ENCODE peak calls at places on chromosomes 13 and 19, in nine cellular contexts. X, C, N, P, F, Y, D, H and A are unnamed samples.
A peak's percentile ranks its signal among the peaks of the same experiment; 100 is the strongest.

GRCh38 chr19:33008738-33009137 is 36.7 kb downstream of the FAAP24 start:
- DNase-seq in X (no peak), C (no peak), N (no peak), P (no peak), F (no peak), Y (no peak), D (no peak), H (no peak), A (no peak)

GRCh38 chr13:59203855-59204254 is 959.9 kb downstream of the DIAPH3 start:
- DNase-seq in X (no peak), C (no peak), N (no peak), P (no peak), F (no peak), Y (no peak), D (peak; percentile 49), H (no peak), A (no peak)

GRCh38 chr13:31987071-31987470 is 44.5 kb upstream of the FRY start:
- DNase-seq in X (no peak), C (no peak), N (no peak), P (no peak), F (no peak), Y (no peak), D (no peak), H (no peak), A (no peak)

GRCh38 chr19:57560049-57560491 is 407 bp upstream of the ZNF550 start:
- DNase-seq in X (no peak), C (no peak), N (no peak), P (peak; percentile 81), F (no peak), Y (no peak), D (peak; percentile 63), H (peak; percentile 23), A (peak; percentile 16)

GRCh38 chr13:40377783-40378182 is 288.7 kb downstream of the FOXO1 start:
- DNase-seq in X (no peak), C (peak; percentile 17), N (no peak), P (peak; percentile 87), F (no peak), Y (no peak), D (peak; percentile 69), H (peak; percentile 31), A (no peak)

GRCh38 chr13:101681834-101682233 is 229.4 kb downstream of the ITGBL1 start:
- DNase-seq in X (no peak), C (no peak), N (peak; percentile 5), P (peak; percentile 50), F (no peak), Y (no peak), D (no peak), H (no peak), A (no peak)

GRCh38 chr19:1763648-1764292 is 10.5 kb downstream of the ONECUT3 start:
- DNase-seq in X (no peak), C (no peak), N (no peak), P (no peak), F (no peak), Y (no peak), D (no peak), H (no peak), A (no peak)

GRCh38 chr13:100298116-100298681 is 209.3 kb downstream of the PCCA start:
- DNase-seq in X (no peak), C (no peak), N (no peak), P (no peak), F (no peak), Y (no peak), D (no peak), H (no peak), A (no peak)

GRCh38 chr13:102913924-102914628 is 68.2 kb downstream of the ERCC5 start:
- DNase-seq in X (no peak), C (no peak), N (peak; percentile 8), P (peak; percentile 55), F (no peak), Y (no peak), D (peak; percentile 67), H (peak; percentile 10), A (no peak)

GRCh38 chr13:73677041-73677589 is 457.1 kb downstream of the KLF12 start:
- DNase-seq in X (peak; percentile 2), C (peak; percentile 4), N (no peak), P (peak; percentile 11), F (no peak), Y (no peak), D (peak; percentile 74), H (no peak), A (no peak)

GRCh38 chr13:73676550-73677040 is 457.6 kb downstream of the KLF12 start:
- DNase-seq in X (no peak), C (no peak), N (no peak), P (no peak), F (no peak), Y (no peak), D (no peak), H (no peak), A (no peak)

GRCh38 chr13:73672492-73672891 is 461.7 kb downstream of the KLF12 start:
- DNase-seq in X (no peak), C (no peak), N (no peak), P (no peak), F (no peak), Y (no peak), D (peak; percentile 5), H (no peak), A (no peak)

GRCh38 chr13:73671011-73671410 is 463.2 kb downstream of the KLF12 start:
- DNase-seq in X (no peak), C (no peak), N (no peak), P (no peak), F (no peak), Y (no peak), D (no peak), H (no peak), A (no peak)

DNA sequence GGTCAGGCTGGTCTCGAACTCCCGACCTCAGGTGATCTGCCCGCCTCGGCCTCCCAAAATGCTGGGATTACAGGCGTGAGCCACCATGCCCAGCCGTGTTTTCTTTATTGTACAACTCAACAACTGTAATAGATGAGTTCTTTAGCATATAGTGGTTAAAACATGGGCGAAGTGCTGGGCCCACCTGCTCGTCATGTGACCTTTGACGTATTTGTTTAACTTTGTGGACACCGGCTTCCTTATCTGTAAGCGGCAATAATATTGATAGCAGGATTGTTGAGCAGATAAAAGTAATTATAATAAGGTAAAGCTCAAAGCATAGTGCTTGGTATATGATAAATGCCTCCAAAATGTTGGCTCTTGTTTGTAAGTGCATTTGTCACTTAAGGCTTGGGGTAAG is 460.3 kb downstream of the KLF12 start:
- DNase-seq in X (no peak), C (no peak), N (no peak), P (no peak), F (no peak), Y (no peak), D (no peak), H (no peak), A (no peak)
- TF ChIP-seq CTCF in X (no peak), C (no peak), N (no peak), P (no peak), F (no peak), Y (no peak), D (no peak), H (no peak), A (no peak)

GRCh38 chr19:27966390-27966816 is 1246.5 kb downstream of the UQCRFS1 start:
- DNase-seq in X (no peak), C (no peak), N (no peak), P (peak; percentile 27), F (no peak), Y (no peak), D (peak; percentile 26), H (no peak), A (no peak)
- TF ChIP-seq CTCF in X (peak; percentile 73), C (no peak), N (peak; percentile 76), P (peak; percentile 76), F (peak; percentile 71), Y (peak; percentile 31), D (peak; percentile 75), H (peak; percentile 53), A (peak; percentile 54)

GRCh38 chr19:6556043-6556449 is 25.2 kb downstream of the TNFSF9 start:
- DNase-seq in X (no peak), C (no peak), N (no peak), P (no peak), F (no peak), Y (no peak), D (no peak), H (no peak), A (no peak)
- TF ChIP-seq CTCF in X (no peak), C (no peak), N (no peak), P (no peak), F (no peak), Y (peak; percentile 35), D (no peak), H (no peak), A (no peak)

GRCh38 chr19:52692431-52693008 is 42.3 kb downstream of the ZNF611 start:
- DNase-seq in X (no peak), C (no peak), N (no peak), P (no peak), F (no peak), Y (no peak), D (no peak), H (no peak), A (no peak)

GRCh38 chr19:52691737-52692136 is 43.1 kb downstream of the ZNF611 start:
- DNase-seq in X (no peak), C (no peak), N (no peak), P (no peak), F (no peak), Y (no peak), D (no peak), H (no peak), A (no peak)

GRCh38 chr19:52689804-52690394 is 44.9 kb downstream of the ZNF611 start:
- DNase-seq in X (no peak), C (peak; percentile 3), N (no peak), P (no peak), F (peak; percentile 85), Y (peak; percentile 33), D (no peak), H (peak; percentile 49), A (no peak)

GRCh38 chr19:52691215-52691610 is 43.6 kb downstream of the ZNF611 start:
- DNase-seq in X (no peak), C (no peak), N (no peak), P (no peak), F (no peak), Y (no peak), D (no peak), H (peak; percentile 13), A (no peak)

DNA sequence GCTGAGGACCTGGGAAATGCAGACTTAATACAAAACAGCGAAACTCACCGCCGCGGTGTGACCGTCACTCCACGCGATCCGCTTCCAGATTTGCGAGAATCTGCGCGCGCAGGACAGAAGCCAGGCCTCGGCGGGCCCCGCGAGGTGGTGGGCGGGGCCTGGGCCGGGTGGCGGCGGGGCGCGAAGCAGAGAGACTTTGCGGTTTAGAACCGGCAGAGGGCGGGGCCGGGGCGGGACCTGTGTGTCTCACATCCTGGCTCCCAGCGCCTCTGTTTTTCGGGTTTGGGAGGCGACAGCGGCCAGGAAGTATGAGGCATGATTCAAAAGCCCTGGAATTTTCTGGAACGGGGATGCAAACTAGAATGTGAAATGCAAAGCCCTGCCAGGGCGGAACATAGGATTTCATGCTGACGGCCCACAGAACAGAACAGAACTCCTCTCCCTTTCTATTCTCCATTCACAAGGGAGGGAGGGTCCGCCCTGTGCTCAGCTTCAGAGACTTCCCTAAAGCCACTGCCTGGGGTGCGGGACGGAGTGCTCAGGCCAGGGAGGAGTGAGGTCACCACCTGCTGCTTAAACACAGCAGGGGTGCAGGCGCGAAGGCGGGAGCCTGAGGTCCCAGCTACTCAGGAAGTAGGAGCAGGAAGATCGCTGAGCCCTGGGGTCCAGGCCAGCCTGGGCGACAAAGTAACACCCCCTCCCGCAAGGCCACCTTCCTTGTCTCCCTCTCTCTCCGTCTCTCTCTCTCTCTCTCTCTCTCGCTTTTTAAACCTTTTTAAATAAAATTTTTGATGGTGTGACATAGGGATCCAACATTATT is 44.2 kb downstream of the ZNF611 start:
- DNase-seq in X (no peak), C (no peak), N (peak; percentile 85), P (peak; percentile 93), F (peak; percentile 97), Y (peak; percentile 91), D (peak; percentile 95), H (peak; percentile 96), A (peak; percentile 80)
- TF ChIP-seq CTCF in X (no peak), C (no peak), N (no peak), P (no peak), F (peak; percentile 33), Y (no peak), D (peak; percentile 3), H (no peak), A (no peak)